ENCODE peak calls at places on chromosomes 4 and X, in seven cellular contexts. X, C, E, T, U, M and K are unnamed samples.

GRCh38 chrX:121579016-121579760 is 531.8 kb downstream of the GLUD2 start:
- DNase-seq in M (peak), X (peak), T (no peak), U (peak), E (peak), C (no peak), K (peak)

GRCh38 chr4:187000281-187000680 is 276.6 kb upstream of the FAT1 start:
- DNase-seq in E (no peak), U (no peak), M (no peak), X (no peak), C (no peak), T (no peak), K (no peak)

GRCh38 chrX:34632404-34632803 is 24.7 kb downstream of the TMEM47 start:
- DNase-seq in E (no peak), M (no peak), C (no peak), X (no peak), U (peak), T (no peak), K (no peak)

GRCh38 chr4:169345207-169345788 is 74.5 kb upstream of the SH3RF1 start:
- DNase-seq in E (no peak), U (peak), M (peak), C (no peak), X (no peak), T (no peak), K (peak)

GRCh38 chr4:37909690-37910486 is 19.0 kb downstream of the TBC1D1 start:
- DNase-seq in T (no peak), X (no peak), U (no peak), E (no peak), C (no peak), M (no peak), K (no peak)

GRCh38 chr4:94413085-94413685 is 38.6 kb upstream of the PDLIM5 start:
- DNase-seq in E (no peak), U (no peak), X (no peak), T (no peak), C (peak), M (no peak), K (peak)

GRCh38 chrX:119654112-119654531 is 38.8 kb downstream of the SEPTIN6 start:
- DNase-seq in E (peak), T (peak), C (no peak), M (peak), X (no peak), U (peak), K (peak)

GRCh38 chrX:132094169-132094568 is 33.7 kb downstream of the FRMD7 start:
- DNase-seq in E (no peak), U (peak), T (no peak), C (no peak), X (no peak), M (no peak), K (peak)

GRCh38 chr4:8592366-8593267 is at the start of gene CPZ:
- DNase-seq in U (no peak), X (no peak), T (peak), M (no peak), E (no peak), C (peak), K (peak)

GRCh38 chr4:1746265-1746691 is 25.0 kb downstream of the TACC3 start:
- DNase-seq in T (peak), U (peak), X (peak), M (peak), C (no peak), E (peak), K (peak)

GRCh38 chr4:107619065-107619464 is 101.0 kb downstream of the PAPSS1 start:
- DNase-seq in X (no peak), U (peak), M (no peak), T (no peak), E (no peak), C (peak), K (peak)

GRCh38 chrX:81114757-81115156 is 87.0 kb downstream of the HMGN5 start:
- DNase-seq in M (no peak), C (no peak), T (no peak), E (no peak), X (no peak), U (no peak), K (no peak)

GRCh38 chr4:53907772-53908171 is 156.6 kb downstream of the CHIC2 start:
- DNase-seq in X (no peak), M (no peak), U (no peak), E (no peak), C (no peak), T (no peak), K (no peak)

GRCh38 chr4:53906786-53907185 is 157.6 kb downstream of the CHIC2 start:
- DNase-seq in X (no peak), M (no peak), E (no peak), T (no peak), U (no peak), C (no peak), K (peak)

GRCh38 chr4:53905281-53905934 is 159.0 kb downstream of the CHIC2 start:
- DNase-seq in E (no peak), T (no peak), U (peak), X (no peak), C (no peak), M (no peak), K (peak)

GRCh38 chr4:53908661-53909078 is 155.7 kb downstream of the CHIC2 start:
- DNase-seq in X (peak), E (peak), C (peak), U (peak), T (no peak), M (peak), K (peak)

GRCh38 chr4:53905935-53906377 is 158.4 kb downstream of the CHIC2 start:
- DNase-seq in T (peak), M (peak), U (peak), X (peak), E (peak), C (no peak), K (peak)
- TF ChIP-seq CTCF in T (no peak), M (no peak), U (no peak), X (no peak), E (no peak), C (no peak), K (no peak)

GRCh38 chr4:143188325-143189088 is 3.8 kb downstream of the USP38 start:
- DNase-seq in T (no peak), U (peak), M (no peak), X (no peak), E (no peak), C (no peak), K (no peak)
- H3K4me3 ChIP-seq in T (no peak), U (peak), M (peak), X (peak), E (no peak), C (peak), K (peak)

DNA sequence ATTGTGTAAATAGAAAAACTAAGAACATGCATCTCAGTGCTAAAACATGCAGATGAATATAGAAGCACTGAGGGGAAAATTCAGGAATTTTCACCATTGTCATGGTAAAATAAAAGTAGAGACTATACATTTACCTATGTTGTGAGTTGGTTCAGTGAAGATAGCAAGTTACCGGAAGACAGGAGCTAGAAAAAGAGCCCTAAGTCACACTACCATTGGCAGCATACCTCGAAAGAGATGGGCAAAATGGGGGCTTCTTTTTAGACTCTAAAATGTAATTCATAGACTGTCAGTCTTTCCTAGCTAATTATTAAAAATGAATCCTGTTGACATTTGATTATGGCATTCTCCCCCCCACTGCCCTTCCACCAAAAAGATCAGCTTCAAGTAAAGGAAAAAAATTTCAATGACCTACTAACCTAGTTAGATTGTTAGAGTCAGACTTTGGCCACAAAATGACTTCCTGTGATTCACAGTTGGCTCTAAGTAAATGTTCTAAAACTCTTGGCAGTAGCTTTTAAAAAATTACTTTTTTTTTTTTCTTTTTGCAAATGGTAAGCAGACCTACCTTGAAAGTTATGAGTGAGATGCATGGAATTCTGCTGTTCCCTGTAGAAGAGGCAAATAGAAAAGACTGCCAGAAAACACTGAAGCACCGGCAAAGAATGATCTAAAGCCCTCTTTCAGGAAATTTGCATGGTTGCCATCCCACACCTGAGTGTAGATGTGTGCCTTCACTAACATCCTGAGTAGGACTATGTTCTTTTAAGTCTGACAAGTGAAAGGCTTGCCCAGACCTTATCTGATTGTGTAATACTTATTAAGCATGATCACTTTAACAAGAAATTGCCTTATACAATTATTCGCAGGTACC is 26.4 kb upstream of the ARSJ start:
- DNase-seq in M (no peak), U (peak), X (no peak), C (no peak), T (no peak), E (no peak), K (peak)
- TF ChIP-seq CTCF in M (no peak), U (no peak), X (no peak), C (no peak), T (no peak), E (no peak), K (no peak)

DNA sequence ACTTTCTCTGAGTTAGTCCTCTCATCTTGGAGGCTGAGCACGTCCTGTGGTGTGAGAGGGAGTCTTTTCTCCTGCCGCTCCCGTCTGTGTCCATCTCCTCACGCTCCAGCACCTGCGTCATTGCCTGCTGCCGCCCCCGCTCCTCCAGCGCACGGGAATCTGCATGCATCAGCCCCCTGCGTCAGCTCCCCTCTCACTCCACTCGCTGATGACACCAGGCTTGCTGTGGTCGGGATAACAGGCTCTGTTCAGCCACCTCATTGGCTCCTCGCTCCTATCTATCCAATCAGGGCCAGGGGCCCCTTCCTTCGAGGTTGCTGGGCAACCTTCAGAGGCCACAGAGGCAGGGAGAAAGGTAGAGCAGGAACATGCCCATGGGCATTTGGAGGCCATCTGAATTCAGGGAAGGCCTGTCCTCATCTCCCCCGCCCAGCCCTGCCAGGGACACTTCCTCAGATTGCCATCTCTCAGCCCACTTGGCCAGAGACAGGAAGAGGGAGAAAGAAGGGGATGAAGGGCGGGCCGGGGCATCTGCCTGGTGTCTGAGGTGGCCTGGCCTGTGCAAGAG is 9.3 kb downstream of the ZNF185 start:
- DNase-seq in U (peak), C (no peak), M (peak), E (no peak), T (no peak), X (no peak), K (peak)
- H3K4me3 ChIP-seq in U (no peak), C (no peak), M (peak), E (no peak), T (no peak), X (no peak), K (no peak)

GRCh38 chr4:180706766-180707165 is 1536.4 kb upstream of the TENM3 start:
- DNase-seq in E (no peak), M (no peak), C (no peak), X (no peak), T (no peak), U (no peak), K (no peak)
- TF ChIP-seq CTCF in E (no peak), M (no peak), C (no peak), X (no peak), T (no peak), U (no peak), K (no peak)